ENCODE peak calls at places on chromosomes 7 and 10, in four cellular contexts. S is activated CD4-positive, alpha-beta T cell treated with anti-CD3 and anti-CD28 coated beads for 24 hours; P is GDM1; A is lung. M is an unnamed sample.

GRCh38 chr7:106371629-106372028 is 86.8 kb upstream of the NAMPT start:
- DNase-seq in A (peak), S (no peak), P (no peak), M (no peak)

GRCh38 chr7:115748123-115748738 is 282.3 kb downstream of the TFEC start:
- DNase-seq in S (no peak), A (no peak), P (no peak), M (no peak)

GRCh38 chr7:80537091-80537490 is 25.2 kb upstream of the GNAT3 start:
- DNase-seq in S (no peak), A (no peak), P (no peak), M (no peak)

GRCh38 chr7:107690611-107691010 is 30.0 kb downstream of the SLC26A4 start:
- DNase-seq in A (no peak), P (no peak), S (no peak), M (peak)

GRCh38 chr7:120320218-120320961 is 47.4 kb downstream of the KCND2 start:
- DNase-seq in S (no peak), A (no peak), P (no peak), M (peak)

GRCh38 chr7:5408777-5409176 is 14.9 kb downstream of the TNRC18 start:
- DNase-seq in A (no peak), P (no peak), S (no peak), M (peak)

GRCh38 chr7:16626388-16626787 is 19.2 kb downstream of the ANKMY2 start:
- DNase-seq in P (no peak), S (no peak), A (no peak), M (no peak)

GRCh38 chr10:89414146-89414878 is at the start of gene IFIT5:
- DNase-seq in S (peak), A (peak), P (peak), M (peak)

GRCh38 chr10:3782456-3783312 is 2.3 kb downstream of the KLF6 start:
- DNase-seq in A (peak), S (no peak), P (no peak), M (peak)

GRCh38 chr10:70551971-70552422 is 50.5 kb downstream of the PRF1 start:
- DNase-seq in A (peak), S (no peak), P (no peak), M (no peak)

GRCh38 chr7:82319674-82320118 is 123.9 kb downstream of the CACNA2D1 start:
- DNase-seq in A (peak), P (no peak), S (no peak), M (peak)

GRCh38 chr10:124168581-124168980 is 75.2 kb upstream of the CHST15 start:
- DNase-seq in S (no peak), P (no peak), A (no peak), M (no peak)

GRCh38 chr10:8230887-8231286 is 176.4 kb downstream of the GATA3 start:
- DNase-seq in A (no peak), S (no peak), P (no peak), M (no peak)

GRCh38 chr10:43172645-43173044 is 34.4 kb downstream of the CSGALNACT2 start:
- DNase-seq in A (no peak), P (no peak), S (no peak), M (no peak)

GRCh38 chr10:115941247-115941840 is 331.7 kb downstream of the GFRA1 start:
- DNase-seq in P (no peak), A (no peak), S (no peak), M (peak)

GRCh38 chr7:159088016-159088865 is 56.4 kb downstream of the VIPR2 start:
- DNase-seq in S (no peak), A (no peak), P (no peak), M (no peak)

GRCh38 chr7:139828880-139829653 is at the start of gene TBXAS1:
- DNase-seq in A (peak), S (no peak), P (peak), M (peak)

GRCh38 chr7:34211003-34211402 is 305.7 kb downstream of the BMPER start:
- DNase-seq in P (no peak), A (no peak), S (no peak), M (no peak)

GRCh38 chr10:7666253-7667023 is at the start of gene ITIH5:
- DNase-seq in P (no peak), S (no peak), A (no peak), M (no peak)

GRCh38 chr7:27405780-27406179 is 163.2 kb downstream of the EVX1 start:
- DNase-seq in A (no peak), P (no peak), S (no peak), M (no peak)